ENCODE peak calls at places on chromosomes 4 and X, in five cellular contexts. L is CD8-positive, alpha-beta memory T cell; E is aorta; X is SK-N-SH; C is upper lobe of right lung. Q is an unnamed sample. For H3K4me1, the result is how much of the 10 kb centered on the place peaks cover.

GRCh38 chr4:109432676-109433075 is 939 bp upstream of the SEC24B start:
- DNase-seq in L (no peak), E (no peak), C (no peak), X (no peak), Q (no peak)

GRCh38 chr4:149765630-149766029 is 50.0 kb downstream of the IQCM start:
- DNase-seq in X (no peak), L (no peak), E (no peak), C (no peak), Q (no peak)

GRCh38 chrX:56932653-56933339 is 62.5 kb downstream of the SPIN3 start:
- DNase-seq in E (no peak), L (no peak), X (no peak), C (no peak), Q (no peak)

GRCh38 chrX:150459168-150459567 is 96.1 kb downstream of the MAMLD1 start:
- DNase-seq in L (no peak), X (no peak), C (no peak), E (no peak), Q (no peak)

GRCh38 chr4:98919996-98920395 is 8.9 kb downstream of the EIF4E start:
- DNase-seq in X (no peak), E (no peak), L (no peak), C (no peak), Q (no peak)

GRCh38 chr4:79163981-79164490 is 161.8 kb downstream of the NAA11 start:
- DNase-seq in L (no peak), E (no peak), X (no peak), C (no peak), Q (no peak)

GRCh38 chr4:7964459-7964858 is 24.8 kb upstream of the AFAP1 start:
- DNase-seq in E (no peak), C (no peak), X (no peak), L (no peak), Q (no peak)

GRCh38 chr4:89308161-89308500 is 531 bp upstream of the GPRIN3 start:
- DNase-seq in L (no peak), C (no peak), E (no peak), X (no peak), Q (no peak)

GRCh38 chr4:187558391-187558790 is 437.2 kb upstream of the ZFP42 start:
- DNase-seq in L (no peak), E (no peak), C (no peak), X (no peak), Q (no peak)

GRCh38 chrX:49230500-49231232 is 2.5 kb downstream of the CACNA1F start:
- DNase-seq in X (no peak), E (peak), L (peak), C (peak), Q (peak)

GRCh38 chr4:133151301-133151680 is 2.2 kb downstream of the PCDH10 start:
- DNase-seq in X (no peak), C (no peak), L (no peak), E (peak), Q (no peak)

GRCh38 chr4:158817562-158818370 is 48.9 kb downstream of the FNIP2 start:
- DNase-seq in E (peak), C (no peak), L (no peak), X (no peak), Q (no peak)

GRCh38 chr4:152936446-152937279 is 540 bp downstream of the FHDC1 start:
- DNase-seq in C (peak), X (peak), E (peak), L (no peak), Q (no peak)

GRCh38 chrX:15737188-15737956 is 698 bp upstream of the CA5B start:
- DNase-seq in L (no peak), E (no peak), X (no peak), C (no peak), Q (no peak)

GRCh38 chr4:95129036-95129435 is 371.3 kb downstream of the BMPR1B start:
- DNase-seq in X (no peak), E (no peak), L (no peak), C (no peak), Q (no peak)

GRCh38 chrX:21843179-21843578 is 3.8 kb downstream of the MBTPS2 start:
- DNase-seq in L (no peak), C (no peak), X (no peak), E (no peak), Q (no peak)

GRCh38 chrX:154426916-154427792 is 1.3 kb upstream of the ATP6AP1 start:
- DNase-seq in L (no peak), X (no peak), C (no peak), E (no peak), Q (no peak)
- H3K4me3 ChIP-seq in L (no peak), X (no peak), C (peak), E (no peak), Q (no peak)

GRCh38 chr4:38982356-38983095 is 49.7 kb downstream of the TMEM156 start:
- DNase-seq in C (no peak), L (no peak), E (no peak), X (no peak), Q (no peak)
- H3K4me1 ChIP-seq in C (under half), L (under half), E (under half), X (under half), Q (under half)

DNA sequence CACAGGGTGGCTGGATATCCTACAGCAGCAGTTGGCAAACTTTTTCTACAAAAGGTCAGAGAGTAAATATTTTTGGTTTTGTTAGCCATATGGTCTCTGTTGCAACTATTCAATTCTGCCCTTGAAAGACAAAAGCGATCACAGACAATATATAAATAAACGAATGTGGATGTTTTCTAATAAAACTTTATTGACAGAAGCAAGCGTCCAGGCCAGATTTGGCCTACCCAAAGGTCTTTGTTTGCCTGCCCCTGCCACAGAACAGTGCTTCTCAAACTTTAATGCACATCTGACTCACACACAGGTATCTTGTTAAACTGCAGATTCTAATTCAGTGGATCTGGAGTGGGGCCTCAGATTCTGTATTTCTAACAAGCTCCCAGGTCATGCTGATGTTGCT is 621.4 kb upstream of the DIPK2B start:
- DNase-seq in L (no peak), X (no peak), E (no peak), C (no peak), Q (no peak)
- H3K27ac ChIP-seq in L (no peak), X (no peak), E (no peak), C (no peak), Q (no peak)

GRCh38 chr4:147109800-147110199 is 164.1 kb upstream of the TTC29 start:
- DNase-seq in C (no peak), E (no peak), L (no peak), X (no peak), Q (no peak)
- H3K4me3 ChIP-seq in C (no peak), E (no peak), L (no peak), X (no peak), Q (no peak)

GRCh38 chr4:217891-218290 is 87.4 kb downstream of the ZNF732 start:
- DNase-seq in X (no peak), L (no peak), C (no peak), E (no peak), Q (no peak)

GRCh38 chr4:211033-211511 is 86.8 kb downstream of the ZNF718 start:
- DNase-seq in C (no peak), X (no peak), L (no peak), E (no peak), Q (no peak)

GRCh38 chr4:212438-213174 is 88.3 kb downstream of the ZNF718 start:
- DNase-seq in X (peak), L (no peak), E (peak), C (peak), Q (peak)

GRCh38 chr4:213971-214370 is 89.7 kb downstream of the ZNF718 start:
- DNase-seq in C (no peak), X (no peak), E (no peak), L (no peak), Q (no peak)
- H3K4me1 ChIP-seq in C (under half), X (under half), E (under half), L (under half), Q (under half)

GRCh38 chr4:146333187-146333894 is 119.0 kb downstream of the REELD1 start:
- DNase-seq in C (no peak), X (no peak), E (no peak), L (no peak), Q (no peak)
- H3K27ac ChIP-seq in C (no peak), X (peak), E (no peak), L (no peak), Q (no peak)